ENCODE peak calls at places on chromosomes 7 and 10, in nine cellular contexts. X is endothelial cell, A is ovary, O is transverse colon, Z is MCF 10A, D is GM12878, T is fibroblast of the aortic adventitia, J is thoracic aorta, U is bronchial epithelial cell. S is an unnamed sample.

GRCh38 chr10:77925795-77926565 is 575 bp downstream of the DLG5 start:
- DNase-seq in J (no peak), D (no peak), T (no peak), U (peak; percentile 46), O (peak; percentile 65), X (peak; percentile 48), Z (peak; percentile 54), A (peak; percentile 71), S (peak; percentile 32)

GRCh38 chr7:133652547-133652946 is 399.7 kb downstream of the EXOC4 start:
- DNase-seq in J (no peak), O (no peak), T (no peak), Z (no peak), X (no peak), D (no peak), A (no peak), U (no peak), S (no peak)

GRCh38 chr7:123120286-123120685 is 79.5 kb downstream of the SLC13A1 start:
- DNase-seq in U (peak; percentile 31), X (no peak), J (no peak), T (peak; percentile 13), O (no peak), A (no peak), D (no peak), Z (peak; percentile 8), S (no peak)

GRCh38 chr10:127576751-127577161 is 27.6 kb downstream of the NPS start:
- DNase-seq in T (no peak), Z (no peak), A (peak; percentile 28), U (no peak), J (no peak), O (no peak), D (no peak), X (no peak), S (no peak)

GRCh38 chr10:97760461-97761257 is 11.1 kb downstream of the SFRP5 start:
- DNase-seq in O (no peak), Z (no peak), J (no peak), T (no peak), X (no peak), A (no peak), D (no peak), U (no peak), S (no peak)

GRCh38 chr10:5948999-5949759 is 28.2 kb downstream of the IL15RA start:
- DNase-seq in A (peak; percentile 66), X (peak; percentile 62), J (no peak), D (no peak), Z (peak; percentile 72), O (peak; percentile 64), T (peak; percentile 73), U (peak; percentile 59), S (peak; percentile 62)

GRCh38 chr7:128171342-128171918 is 69.6 kb upstream of the LEP start:
- DNase-seq in T (no peak), O (no peak), A (no peak), Z (no peak), U (no peak), D (no peak), X (no peak), J (no peak), S (no peak)

GRCh38 chr10:77197544-77197943 is 440.1 kb downstream of the KCNMA1 start:
- DNase-seq in A (no peak), X (no peak), D (peak; percentile 55), U (no peak), J (no peak), O (no peak), Z (no peak), T (no peak), S (no peak)

GRCh38 chr10:17229967-17230682 is 2.1 kb downstream of the VIM start:
- DNase-seq in A (peak; percentile 88), U (peak; percentile 77), Z (peak; percentile 87), T (peak; percentile 76), X (peak; percentile 52), O (peak; percentile 93), D (peak; percentile 73), J (no peak), S (peak; percentile 94)

GRCh38 chr10:44787480-44788075 is 123.6 kb upstream of the TMEM72 start:
- DNase-seq in X (no peak), U (no peak), T (no peak), O (no peak), A (no peak), J (no peak), D (no peak), Z (no peak), S (no peak)

GRCh38 chr10:50809596-50809995 is 69.9 kb downstream of the ASAH2B start:
- DNase-seq in Z (peak; percentile 29), U (peak; percentile 25), X (no peak), D (no peak), A (no peak), J (no peak), T (peak; percentile 6), O (no peak), S (no peak)

GRCh38 chr7:28811003-28811402 is 147.1 kb downstream of the TRIL start:
- DNase-seq in O (no peak), U (no peak), T (peak; percentile 18), D (no peak), J (no peak), Z (no peak), X (no peak), A (no peak), S (no peak)

GRCh38 chr7:28806841-28807240 is 151.3 kb downstream of the TRIL start:
- DNase-seq in X (no peak), D (no peak), A (no peak), J (no peak), U (no peak), O (no peak), Z (peak; percentile 47), T (no peak), S (no peak)

GRCh38 chr7:28811990-28812389 is 146.1 kb downstream of the TRIL start:
- DNase-seq in X (no peak), D (no peak), Z (no peak), A (no peak), U (no peak), T (peak; percentile 41), O (no peak), J (no peak), S (no peak)

GRCh38 chr7:28807396-28807994 is 150.6 kb downstream of the TRIL start:
- DNase-seq in U (no peak), O (no peak), X (no peak), Z (no peak), J (no peak), T (no peak), D (no peak), A (no peak), S (no peak)

DNA sequence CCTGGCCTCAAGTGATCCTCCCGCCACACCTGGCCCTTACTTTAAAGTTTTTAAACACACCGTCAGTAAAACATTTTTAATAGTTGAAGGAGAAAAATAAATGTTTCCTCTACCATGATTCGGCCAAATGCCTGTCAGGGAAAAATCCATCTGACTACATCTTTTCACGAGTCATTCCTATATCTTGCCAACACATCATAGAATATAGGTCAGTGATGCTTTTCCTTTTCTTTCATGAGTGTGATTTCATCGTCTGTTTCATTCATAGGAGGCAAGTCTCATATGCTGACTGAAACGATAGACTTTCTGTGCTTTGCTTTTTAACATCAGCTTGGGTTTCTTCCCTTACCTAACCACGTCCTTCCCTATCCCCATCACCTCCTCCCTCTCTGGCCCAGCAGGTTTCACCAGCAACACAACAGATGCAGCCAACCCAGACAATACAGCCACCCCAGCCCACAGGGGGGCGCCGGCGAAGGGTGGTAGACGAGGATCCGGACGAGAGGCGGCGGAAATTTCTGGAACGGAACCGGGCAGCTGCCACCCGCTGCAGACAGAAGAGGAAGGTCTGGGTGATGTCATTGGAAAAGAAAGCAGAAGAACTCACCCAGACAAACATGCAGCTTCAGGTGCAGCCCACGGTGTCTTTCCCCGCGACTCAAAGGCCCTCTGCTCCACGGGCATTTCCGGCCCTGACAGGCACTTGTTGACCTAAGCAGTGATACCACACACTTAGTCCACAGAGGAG is 149.2 kb downstream of the TRIL start:
- DNase-seq in U (peak; percentile 69), O (peak; percentile 70), J (no peak), X (peak; percentile 27), A (no peak), D (no peak), Z (no peak), T (peak; percentile 49), S (no peak)
- TF ChIP-seq CTCF in U (no peak), O (no peak), J (no peak), X (no peak), A (no peak), D (no peak), Z (no peak), T (no peak), S (no peak)

GRCh38 chr7:68692511-68692910 is 905.8 kb upstream of the AUTS2 start:
- DNase-seq in J (no peak), A (no peak), Z (no peak), U (no peak), T (no peak), D (no peak), O (no peak), X (no peak), S (no peak)
- TF ChIP-seq CTCF in J (no peak), A (no peak), Z (no peak), U (no peak), T (no peak), D (no peak), O (no peak), X (no peak), S (no peak)

GRCh38 chr7:30450123-30450982 is 28.2 kb downstream of the NOD1 start:
- DNase-seq in U (no peak), A (no peak), T (no peak), O (no peak), Z (no peak), J (no peak), X (no peak), D (no peak), S (no peak)

GRCh38 chr7:30446266-30446665 is 32.3 kb downstream of the NOD1 start:
- DNase-seq in Z (no peak), O (no peak), J (no peak), T (no peak), A (peak; percentile 23), D (no peak), X (no peak), U (no peak), S (no peak)

GRCh38 chr7:30448461-30449189 is 30.0 kb downstream of the NOD1 start:
- DNase-seq in O (no peak), Z (no peak), D (no peak), X (no peak), U (no peak), T (no peak), A (peak; percentile 9), J (no peak), S (no peak)

GRCh38 chr7:30447466-30447865 is 31.1 kb downstream of the NOD1 start:
- DNase-seq in O (no peak), D (no peak), X (no peak), T (no peak), Z (no peak), J (no peak), A (peak; percentile 7), U (no peak), S (no peak)

DNA sequence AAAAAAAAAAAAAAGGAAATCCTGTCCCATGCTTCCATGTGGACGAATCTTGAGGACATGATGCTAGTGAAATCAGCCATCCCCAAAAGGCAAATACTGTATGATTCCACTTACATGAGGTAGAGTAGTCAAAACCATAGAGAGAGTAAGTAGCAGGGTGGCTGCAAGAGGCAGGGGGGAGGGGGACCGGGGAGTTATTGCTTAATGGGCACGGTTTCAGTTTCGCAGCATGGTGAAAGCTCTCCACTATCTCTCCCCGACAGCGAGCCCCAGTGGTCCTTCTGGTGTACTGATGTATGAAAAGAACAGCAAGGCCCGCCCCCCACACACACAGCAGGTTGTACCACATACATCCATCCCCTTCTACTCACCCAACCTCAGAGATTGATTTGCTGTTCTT is 32.8 kb downstream of the NOD1 start:
- DNase-seq in A (peak; percentile 61), D (peak; percentile 82), X (no peak), T (peak; percentile 66), O (peak; percentile 77), U (peak; percentile 36), J (peak; percentile 38), Z (no peak), S (peak; percentile 89)
- TF ChIP-seq CTCF in A (no peak), D (peak; percentile 68), X (no peak), T (peak; percentile 40), O (peak; percentile 18), U (peak; percentile 35), J (no peak), Z (no peak), S (no peak)

GRCh38 chr10:121975295-121976086 is 474 bp upstream of the NSMCE4A start:
- DNase-seq in J (no peak), T (no peak), X (no peak), Z (no peak), D (no peak), U (no peak), O (no peak), A (no peak), S (no peak)
- TF ChIP-seq CTCF in J (peak; percentile 64), T (peak; percentile 41), X (peak; percentile 14), Z (no peak), D (peak; percentile 67), U (peak; percentile 71), O (no peak), A (no peak), S (no peak)

S was measured in activated CD8-positive, alpha-beta T cell treated with anti-CD3 and anti-CD28 coated beads for 36 hours.